ENCODE peak calls at places on chromosomes 3 and 15, in four cellular contexts. K is WTC11, S is WERI-Rb-1, O is RWPE2. H is an unnamed sample.

GRCh38 chr3:123657578-123657977 is 72.7 kb upstream of the HACD2 start:
- DNase-seq in K (no peak), S (no peak), O (no peak), H (no peak)

GRCh38 chr15:42730135-42730534 is 6.8 kb downstream of the CDAN1 start:
- DNase-seq in S (no peak), O (no peak), K (no peak), H (no peak)

GRCh38 chr3:106013971-106014370 is 145.2 kb upstream of the CBLB start:
- DNase-seq in O (no peak), K (no peak), S (no peak), H (peak)

GRCh38 chr15:79924379-79924778 is 27.6 kb upstream of the MTHFS start:
- DNase-seq in S (no peak), O (no peak), K (no peak), H (no peak)

GRCh38 chr15:70562906-70563305 is 200.5 kb downstream of the UACA start:
- DNase-seq in S (no peak), O (no peak), K (no peak), H (no peak)

GRCh38 chr15:65484876-65485275 is 32.6 kb downstream of the DPP8 start:
- DNase-seq in O (no peak), S (no peak), K (no peak), H (no peak)

GRCh38 chr3:38579551-38580449 is 69.7 kb downstream of the SCN5A start:
- DNase-seq in K (no peak), O (no peak), S (peak), H (no peak)

GRCh38 chr3:70090322-70090913 is 90.9 kb downstream of the SAMMSON start:
- DNase-seq in O (no peak), K (no peak), S (no peak), H (peak)

GRCh38 chr3:44342191-44342790 is 3.7 kb downstream of the TCAIM start:
- DNase-seq in S (no peak), K (no peak), O (no peak), H (peak)

GRCh38 chr3:7205535-7206331 is 344.8 kb downstream of the GRM7 start:
- DNase-seq in S (no peak), O (no peak), K (no peak), H (peak)

GRCh38 chr15:82810863-82811421 is 1.5 kb downstream of the WHAMM start:
- DNase-seq in K (no peak), S (no peak), O (no peak), H (peak)

GRCh38 chr15:67520276-67520975 is 505 bp upstream of the C15orf61 start:
- DNase-seq in O (no peak), S (no peak), K (no peak), H (no peak)

GRCh38 chr15:70494861-70495571 is 268.3 kb downstream of the UACA start:
- DNase-seq in O (peak), K (no peak), S (peak), H (peak)

GRCh38 chr3:160808838-160809237 is 52.8 kb downstream of the PPM1L start:
- DNase-seq in S (no peak), O (no peak), K (no peak), H (no peak)

GRCh38 chr3:163939926-163940325 is 1138.4 kb downstream of the SI start:
- DNase-seq in S (no peak), K (peak), O (no peak), H (peak)

GRCh38 chr15:75091814-75092213 is 68.4 kb downstream of the PPCDC start:
- DNase-seq in O (no peak), K (no peak), S (no peak), H (no peak)

GRCh38 chr3:101868534-101869464 is 19.5 kb downstream of the NFKBIZ start:
- DNase-seq in S (no peak), K (no peak), O (no peak), H (peak)

GRCh38 chr3:64974401-64974800 is 286.6 kb upstream of the ADAMTS9 start:
- DNase-seq in O (no peak), S (no peak), K (no peak), H (no peak)

GRCh38 chr3:197253243-197253947 is 45.0 kb downstream of the DLG1 start:
- DNase-seq in S (no peak), K (no peak), O (no peak), H (no peak)

DNA sequence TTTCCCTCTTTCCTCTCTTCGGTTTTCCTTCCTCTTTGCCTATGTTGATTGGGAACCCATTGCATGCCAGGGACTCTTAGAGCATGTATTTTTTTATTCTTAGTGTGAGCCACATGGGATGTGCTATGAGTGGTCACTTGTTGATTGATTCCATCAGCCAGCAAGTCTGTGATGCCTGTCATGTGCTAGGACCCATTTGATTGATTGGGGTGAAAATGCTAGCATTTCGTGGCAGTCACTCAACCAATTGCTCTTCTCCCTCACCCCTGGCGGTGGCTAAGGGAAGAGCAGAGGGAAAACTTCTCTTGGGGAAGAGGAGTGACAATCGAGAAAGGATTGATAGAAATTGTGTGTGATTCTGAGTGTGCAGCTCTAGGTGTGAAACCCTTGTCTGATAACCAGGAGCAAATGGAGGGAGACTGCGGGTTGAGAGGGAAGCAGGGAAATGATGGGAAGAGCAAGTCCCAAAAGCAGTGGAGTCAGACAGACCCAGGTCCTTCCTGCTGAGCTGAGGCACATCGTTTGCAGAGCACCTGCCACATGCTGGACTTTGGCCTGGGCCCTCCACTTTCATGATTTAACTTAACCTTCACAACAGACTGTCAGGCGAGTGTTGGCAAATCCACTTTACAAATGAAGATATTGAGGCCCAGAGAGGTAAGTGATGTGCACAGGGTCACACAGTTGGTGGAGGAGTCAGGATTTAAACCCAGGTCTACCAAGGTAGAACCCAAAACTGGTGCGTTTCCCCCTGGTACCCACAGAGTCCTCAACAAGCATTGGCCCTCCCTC is 40.0 kb downstream of the SLC6A11 start:
- DNase-seq in O (no peak), K (peak), S (no peak), H (no peak)
- TF ChIP-seq CTCF in O (peak), K (peak), S (no peak), H (no peak)

DNA sequence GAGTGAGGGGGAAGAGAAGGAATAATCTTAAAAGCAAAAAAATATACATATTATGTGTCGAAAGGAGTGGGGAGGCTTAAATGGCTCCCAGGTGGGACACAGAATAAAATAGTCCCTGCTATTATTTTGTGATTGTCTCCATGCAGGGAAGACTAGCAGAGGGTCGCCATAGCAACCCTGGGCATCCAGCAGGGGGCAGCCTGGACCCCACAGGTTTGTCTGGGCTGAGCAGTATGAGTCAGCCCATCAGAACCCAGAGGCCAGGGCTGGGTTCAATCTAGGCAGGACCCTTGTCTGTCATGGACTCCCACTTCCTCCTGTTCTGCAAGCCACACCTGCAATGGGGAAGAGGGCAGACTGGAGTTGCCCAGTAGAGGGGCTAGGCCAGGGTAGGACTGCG is 17.6 kb upstream of the LINGO1 start:
- DNase-seq in O (no peak), S (peak), K (peak), H (no peak)
- TF ChIP-seq CTCF in O (peak), S (peak), K (peak), H (no peak)

DNA sequence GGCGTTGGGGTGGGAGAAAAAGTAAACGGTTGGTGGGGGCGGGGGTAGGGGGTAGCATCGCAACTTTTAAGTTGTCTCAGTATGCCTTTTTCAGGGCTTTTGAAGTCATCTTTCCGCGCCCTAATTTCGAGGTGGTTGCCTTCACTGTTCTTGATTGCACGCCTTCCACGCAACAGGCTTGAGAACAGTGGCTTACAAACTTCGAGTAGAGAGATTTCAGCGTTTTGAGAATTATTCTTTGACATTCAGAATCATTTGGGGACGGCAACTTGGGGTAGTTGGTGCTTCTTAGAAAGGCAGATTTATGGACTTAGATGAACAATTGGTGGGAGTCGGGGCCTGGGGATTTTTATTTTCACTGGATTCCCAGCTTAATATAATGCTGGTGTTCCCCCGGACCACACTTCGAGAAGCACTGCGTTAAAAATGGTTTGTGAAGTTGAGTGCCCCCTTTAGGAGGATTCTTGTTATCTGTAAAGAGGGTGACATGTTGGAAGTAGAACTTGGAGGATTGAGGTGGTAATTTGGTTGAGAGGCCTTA is 880 bp downstream of the PPP4R2 start:
- DNase-seq in O (no peak), S (peak), K (no peak), H (peak)
- TF ChIP-seq CTCF in O (peak), S (peak), K (no peak), H (peak)

DNA sequence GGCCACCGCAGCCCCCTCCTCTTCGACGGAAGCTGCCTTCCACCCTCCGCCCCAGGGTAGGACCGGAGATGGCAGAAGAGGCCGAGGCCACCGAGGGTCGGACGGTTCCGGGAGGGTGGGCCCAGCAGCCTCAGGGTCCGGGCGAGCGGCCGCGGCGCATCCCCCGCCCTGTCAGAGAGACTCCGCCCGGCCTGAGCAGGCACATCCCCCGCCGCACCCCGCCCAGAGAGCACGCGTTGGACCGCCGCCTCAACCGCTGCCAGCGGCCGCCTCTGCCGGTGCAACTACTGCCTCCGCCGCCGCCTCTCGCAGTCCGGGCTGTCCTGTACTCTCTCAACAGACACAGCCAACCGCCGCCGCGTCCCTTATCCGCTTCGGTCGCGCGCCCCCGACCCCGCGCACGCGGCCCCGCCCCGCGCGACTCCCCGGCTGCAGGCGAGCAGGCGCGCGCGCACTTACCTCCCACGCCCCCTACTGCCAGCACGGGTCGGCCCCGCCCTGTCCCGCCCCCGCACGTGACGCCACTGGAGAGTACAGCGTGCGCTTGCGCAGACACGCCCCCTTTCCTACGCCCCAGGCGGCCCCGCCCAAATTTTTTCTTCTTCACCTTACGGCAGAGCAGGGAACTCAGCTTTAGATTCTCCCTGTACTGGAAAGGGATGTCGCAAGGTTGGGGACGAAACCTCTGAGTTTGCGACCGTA is at the start of gene MYO9A:
- DNase-seq in S (peak), O (peak), K (peak), H (peak)
- TF ChIP-seq CTCF in S (no peak), O (peak), K (no peak), H (no peak)

GRCh38 chr3:195270350-195271115 is 426 bp downstream of the XXYLT1 start:
- DNase-seq in S (peak), O (peak), K (peak), H (peak)

GRCh38 chr3:195269375-195270078 is 1.4 kb downstream of the XXYLT1 start:
- DNase-seq in O (no peak), K (no peak), S (no peak), H (no peak)

GRCh38 chr3:195271116-195271858 is at the start of gene XXYLT1:
- DNase-seq in S (peak), O (peak), K (peak), H (peak)

GRCh38 chr3:195270079-195270349 is 945 bp downstream of the XXYLT1 start:
- DNase-seq in S (no peak), K (no peak), O (no peak), H (no peak)

DNA sequence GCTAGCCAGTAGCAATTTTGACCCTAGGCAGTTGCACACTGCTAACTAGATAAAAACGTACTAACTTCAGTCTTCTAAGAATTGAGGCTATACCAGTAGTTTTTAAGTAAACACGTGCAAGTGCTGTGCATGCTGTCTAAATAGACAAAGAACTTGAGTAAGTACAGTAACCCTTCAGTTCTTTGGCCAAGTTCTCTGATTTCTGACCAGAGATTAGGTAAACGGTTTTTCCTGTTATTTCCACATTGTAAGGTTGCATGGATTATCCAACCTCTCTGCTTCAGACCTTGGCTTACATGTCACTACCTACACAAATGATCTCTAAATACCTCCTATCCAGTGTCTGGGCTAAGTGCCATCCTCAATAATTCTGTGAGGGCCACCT is 892 bp upstream of the XXYLT1 start:
- DNase-seq in S (no peak), K (no peak), O (no peak), H (no peak)
- TF ChIP-seq CTCF in S (no peak), K (peak), O (peak), H (no peak)

GRCh38 chr15:52114656-52115055 is 2.1 kb upstream of the BCL2L10 start:
- DNase-seq in O (no peak), K (no peak), S (no peak), H (no peak)
- TF ChIP-seq CTCF in O (no peak), K (no peak), S (no peak), H (no peak)

GRCh38 chr3:31937225-31937624 is 43.8 kb downstream of the OSBPL10 start:
- DNase-seq in O (no peak), S (no peak), K (no peak), H (peak)
- TF ChIP-seq CTCF in O (peak), S (no peak), K (no peak), H (no peak)